ENCODE peak calls at places on chromosome 21, in eight cellular contexts. Z is mucosa of gallbladder; E is stimulated activated CD4-positive, alpha-beta T cell treated with anti-CD3 and anti-CD28 coated beads, TNF-alpha, amount 100 ng/mL, for 4 hours; U is psoas muscle; T is NCI-H748 treated with DMSO at 0.1 percent for 48 hours; V is CD8-positive, alpha-beta memory T cell; P is activated T-cell treated with anti-CD3 and anti-CD28 coated beads, Interleukin-2, amount 50 U/mL, for 72 hours; K is CD8-positive, alpha-beta T cell. S is an unnamed sample.
A peak's percentile ranks its signal among the peaks of the same experiment; 100 is the strongest.

GRCh38 chr21:44533121-44533890 is 6.7 kb downstream of the KRTAP10-1 start:
- DNase-seq in Z (no peak), E (no peak), U (no peak), T (no peak), V (no peak), P (no peak), K (peak; percentile 12), S (no peak)

GRCh38 chr21:32795802-32796489 is 24.4 kb upstream of the PAXBP1 start:
- DNase-seq in Z (no peak), E (no peak), U (no peak), T (no peak), V (no peak), P (no peak), K (no peak), S (no peak)

GRCh38 chr21:45078877-45079281 is 4.5 kb downstream of the ADARB1 start:
- DNase-seq in Z (no peak), E (peak; percentile 45), U (no peak), T (no peak), V (peak; percentile 86), P (peak; percentile 84), K (peak; percentile 86), S (peak; percentile 84)

GRCh38 chr21:39430457-39430856 is 15.1 kb downstream of the LCA5L start:
- DNase-seq in Z (no peak), E (no peak), U (no peak), T (no peak), V (no peak), P (no peak), K (no peak), S (no peak)

GRCh38 chr21:45431781-45432572 is 27.0 kb downstream of the COL18A1 start:
- DNase-seq in Z (no peak), E (no peak), U (no peak), T (no peak), V (no peak), P (no peak), K (no peak), S (no peak)

GRCh38 chr21:45269861-45270260 is 17.8 kb downstream of the POFUT2 start:
- DNase-seq in Z (no peak), E (no peak), U (no peak), T (no peak), V (no peak), P (no peak), K (no peak), S (no peak)

GRCh38 chr21:36183144-36183795 is 26.6 kb downstream of the DOP1B start:
- DNase-seq in Z (no peak), E (no peak), U (no peak), T (no peak), V (no peak), P (no peak), K (no peak), S (no peak)

GRCh38 chr21:34775793-34776192 is 107.0 kb downstream of the CLIC6 start:
- DNase-seq in Z (no peak), E (no peak), U (no peak), T (no peak), V (no peak), P (no peak), K (no peak), S (no peak)

GRCh38 chr21:39125752-39126485 is 57.3 kb downstream of the PSMG1 start:
- DNase-seq in Z (peak; percentile 61), E (no peak), U (no peak), T (peak; percentile 61), V (no peak), P (peak; percentile 28), K (no peak), S (no peak)

GRCh38 chr21:37636152-37636860 is 269.7 kb downstream of the DYRK1A start:
- DNase-seq in Z (no peak), E (no peak), U (no peak), T (no peak), V (no peak), P (no peak), K (no peak), S (no peak)

GRCh38 chr21:20270365-20271055 is 727.7 kb upstream of the NCAM2 start:
- DNase-seq in Z (peak; percentile 13), E (no peak), U (no peak), T (no peak), V (no peak), P (no peak), K (no peak), S (no peak)

GRCh38 chr21:16192900-16193299 is 463.1 kb downstream of the USP25 start:
- DNase-seq in Z (no peak), E (no peak), U (no peak), T (no peak), V (no peak), P (no peak), K (no peak), S (no peak)

GRCh38 chr21:42609806-42610205 is 43.6 kb upstream of the PDE9A start:
- DNase-seq in Z (no peak), E (no peak), U (no peak), T (no peak), V (no peak), P (peak; percentile 59), K (peak; percentile 71), S (peak; percentile 26)

GRCh38 chr21:16322423-16322822 is 592.6 kb downstream of the USP25 start:
- DNase-seq in Z (no peak), E (no peak), U (no peak), T (no peak), V (no peak), P (no peak), K (no peak), S (no peak)

GRCh38 chr21:34967509-34968289 is 81.4 kb downstream of the RUNX1 start:
- DNase-seq in Z (no peak), E (no peak), U (no peak), T (no peak), V (no peak), P (peak; percentile 60), K (peak; percentile 31), S (no peak)

GRCh38 chr21:44599264-44600029 is 950 bp upstream of the KRTAP10-7 start:
- DNase-seq in Z (no peak), E (no peak), U (no peak), T (no peak), V (no peak), P (no peak), K (no peak), S (no peak)

GRCh38 chr21:34280389-34280795 is 83.4 kb upstream of the KCNE2 start:
- DNase-seq in Z (peak; percentile 21), E (no peak), U (peak; percentile 34), T (no peak), V (no peak), P (no peak), K (no peak), S (no peak)

GRCh38 chr21:26405071-26405470 is 168.0 kb downstream of the CYYR1 start:
- DNase-seq in Z (no peak), E (no peak), U (no peak), T (no peak), V (no peak), P (no peak), K (no peak), S (no peak)

GRCh38 chr21:37710555-37711293 is 205.5 kb downstream of the KCNJ6 start:
- DNase-seq in Z (no peak), E (no peak), U (no peak), T (peak; percentile 64), V (no peak), P (no peak), K (no peak), S (no peak)

GRCh38 chr21:27734146-27734545 is 767.3 kb upstream of the ADAMTS5 start:
- DNase-seq in Z (no peak), E (no peak), U (no peak), T (no peak), V (no peak), P (no peak), K (no peak), S (no peak)

GRCh38 chr21:45497846-45498645 is 44.2 kb downstream of the SLC19A1 start:
- DNase-seq in Z (no peak), E (no peak), U (peak; percentile 2), T (no peak), V (no peak), P (no peak), K (peak; percentile 12), S (no peak)

GRCh38 chr21:31343680-31344480 is at the start of gene TIAM1:
- DNase-seq in Z (peak; percentile 33), E (no peak), U (peak; percentile 58), T (peak; percentile 9), V (no peak), P (peak; percentile 29), K (no peak), S (no peak)

GRCh38 chr21:43805275-43805800 is 16.0 kb downstream of the RRP1 start:
- DNase-seq in Z (no peak), E (no peak), U (no peak), T (no peak), V (no peak), P (no peak), K (no peak), S (no peak)

GRCh38 chr21:27246741-27247140 is 279.9 kb upstream of the ADAMTS5 start:
- DNase-seq in Z (no peak), E (no peak), U (no peak), T (no peak), V (no peak), P (no peak), K (no peak), S (no peak)

GRCh38 chr21:43321111-43321510 is 105.8 kb downstream of the SIK1 start:
- DNase-seq in Z (no peak), E (no peak), U (no peak), T (no peak), V (no peak), P (no peak), K (no peak), S (no peak)

GRCh38 chr21:15667010-15667409 is 62.8 kb upstream of the USP25 start:
- DNase-seq in Z (no peak), E (no peak), U (no peak), T (no peak), V (no peak), P (no peak), K (no peak), S (no peak)

GRCh38 chr21:41932191-41932575 is 21.6 kb downstream of the C2CD2 start:
- DNase-seq in Z (no peak), E (no peak), U (peak; percentile 38), T (no peak), V (no peak), P (no peak), K (no peak), S (no peak)

GRCh38 chr21:39676054-39676771 is 63.5 kb downstream of the B3GALT5 start:
- DNase-seq in Z (peak; percentile 71), E (no peak), U (no peak), T (peak; percentile 95), V (peak; percentile 19), P (no peak), K (no peak), S (no peak)

GRCh38 chr21:43884012-43884860 is 19.2 kb downstream of the AGPAT3 start:
- DNase-seq in Z (peak; percentile 78), E (no peak), U (no peak), T (no peak), V (no peak), P (peak; percentile 39), K (no peak), S (peak; percentile 42)

GRCh38 chr21:41562101-41563000 is 54.4 kb upstream of the TMPRSS2 start:
- DNase-seq in Z (peak; percentile 48), E (no peak), U (no peak), T (no peak), V (no peak), P (no peak), K (no peak), S (no peak)

GRCh38 chr21:33109574-33110339 is 39.8 kb downstream of the OLIG1 start:
- DNase-seq in Z (no peak), E (no peak), U (no peak), T (peak; percentile 22), V (no peak), P (no peak), K (no peak), S (no peak)

GRCh38 chr21:36710729-36711048 is 11.8 kb downstream of the SIM2 start:
- DNase-seq in Z (no peak), E (no peak), U (no peak), T (no peak), V (no peak), P (no peak), K (no peak), S (no peak)

GRCh38 chr21:45642122-45642813 is 1.3 kb upstream of the PCBP3 start:
- DNase-seq in Z (no peak), E (no peak), U (peak; percentile 26), T (no peak), V (no peak), P (no peak), K (no peak), S (no peak)

S was measured in CD4-positive, CD25-positive, alpha-beta regulatory T cell.